ENCODE peak calls at places on chromosomes 6 and 20, in eight cellular contexts. V is IMR-90, K is transverse colon, O is GM12892, Q is K562, Z is ovary, B is NB4, H is upper lobe of left lung. T is an unnamed sample.
A peak's percentile ranks its signal among the peaks of the same experiment; 100 is the strongest.

GRCh38 chr6:158536891-158537798 is 22.7 kb upstream of the TMEM181 start:
- DNase-seq in Z (peak; percentile 75), V (no peak), H (peak; percentile 87), B (no peak), K (peak; percentile 19), Q (peak; percentile 66), O (no peak), T (no peak)

GRCh38 chr6:109238405-109238804 is 143.1 kb downstream of the CEP57L1 start:
- DNase-seq in K (no peak), V (no peak), O (no peak), B (no peak), Z (no peak), Q (no peak), H (no peak), T (no peak)

GRCh38 chr6:114272582-114272981 is 70.2 kb downstream of the HS3ST5 start:
- DNase-seq in K (no peak), V (no peak), H (no peak), B (no peak), Q (no peak), O (no peak), Z (no peak), T (no peak)

GRCh38 chr6:15551798-15552197 is 111.0 kb downstream of the DTNBP1 start:
- DNase-seq in Z (no peak), Q (peak; percentile 44), B (no peak), H (no peak), K (no peak), O (no peak), V (peak; percentile 13), T (no peak)

GRCh38 chr20:21156266-21156665 is 30.4 kb downstream of the KIZ start:
- DNase-seq in H (no peak), V (peak; percentile 77), B (no peak), Z (no peak), O (no peak), K (no peak), Q (no peak), T (no peak)

GRCh38 chr6:68572525-68572924 is 62.6 kb upstream of the ADGRB3 start:
- DNase-seq in Q (peak; percentile 83), K (no peak), B (peak; percentile 71), O (peak; percentile 1), Z (no peak), H (no peak), V (no peak), T (peak; percentile 20)

GRCh38 chr20:5835234-5835845 is 85.1 kb downstream of the SHLD1 start:
- DNase-seq in B (no peak), V (peak; percentile 62), Z (peak; percentile 46), Q (no peak), O (no peak), K (no peak), H (no peak), T (no peak)

GRCh38 chr6:139588734-139589418 is 214.4 kb upstream of the CITED2 start:
- DNase-seq in H (no peak), Z (no peak), Q (no peak), O (no peak), V (peak; percentile 94), K (no peak), B (no peak), T (no peak)

GRCh38 chr6:121436172-121436965 is 923 bp downstream of the GJA1 start:
- DNase-seq in H (peak; percentile 67), V (no peak), O (no peak), Q (no peak), K (no peak), Z (peak; percentile 46), B (peak; percentile 43), T (no peak)

GRCh38 chr6:141321486-141322347 is 811.0 kb upstream of the GJE1 start:
- DNase-seq in O (no peak), H (no peak), Z (no peak), B (no peak), Q (no peak), V (peak; percentile 40), K (no peak), T (no peak)

GRCh38 chr6:136952714-136953260 is 30.7 kb downstream of the SLC35D3 start:
- DNase-seq in K (no peak), O (no peak), Q (peak; percentile 23), H (no peak), V (no peak), B (no peak), Z (no peak), T (peak; percentile 10)

GRCh38 chr6:33427585-33428218 is 7.8 kb downstream of the SYNGAP1 start:
- DNase-seq in Z (peak; percentile 75), Q (peak; percentile 81), B (peak; percentile 47), K (peak; percentile 71), H (peak; percentile 93), V (no peak), O (peak; percentile 66), T (peak; percentile 84)

GRCh38 chr6:14542670-14543366 is 425.2 kb downstream of the CD83 start:
- DNase-seq in V (peak; percentile 96), Q (peak; percentile 40), H (no peak), Z (no peak), B (peak; percentile 52), K (no peak), O (no peak), T (no peak)

GRCh38 chr6:148342146-148343027 is at the start of gene SASH1:
- DNase-seq in H (peak; percentile 90), O (no peak), Z (peak; percentile 63), B (no peak), K (peak; percentile 71), Q (no peak), V (peak; percentile 77), T (no peak)

GRCh38 chr6:166490671-166491500 is 95.6 kb downstream of the RAMACL start:
- DNase-seq in H (no peak), Q (no peak), V (peak; percentile 86), O (no peak), Z (peak; percentile 38), B (no peak), K (peak; percentile 14), T (no peak)

DNA sequence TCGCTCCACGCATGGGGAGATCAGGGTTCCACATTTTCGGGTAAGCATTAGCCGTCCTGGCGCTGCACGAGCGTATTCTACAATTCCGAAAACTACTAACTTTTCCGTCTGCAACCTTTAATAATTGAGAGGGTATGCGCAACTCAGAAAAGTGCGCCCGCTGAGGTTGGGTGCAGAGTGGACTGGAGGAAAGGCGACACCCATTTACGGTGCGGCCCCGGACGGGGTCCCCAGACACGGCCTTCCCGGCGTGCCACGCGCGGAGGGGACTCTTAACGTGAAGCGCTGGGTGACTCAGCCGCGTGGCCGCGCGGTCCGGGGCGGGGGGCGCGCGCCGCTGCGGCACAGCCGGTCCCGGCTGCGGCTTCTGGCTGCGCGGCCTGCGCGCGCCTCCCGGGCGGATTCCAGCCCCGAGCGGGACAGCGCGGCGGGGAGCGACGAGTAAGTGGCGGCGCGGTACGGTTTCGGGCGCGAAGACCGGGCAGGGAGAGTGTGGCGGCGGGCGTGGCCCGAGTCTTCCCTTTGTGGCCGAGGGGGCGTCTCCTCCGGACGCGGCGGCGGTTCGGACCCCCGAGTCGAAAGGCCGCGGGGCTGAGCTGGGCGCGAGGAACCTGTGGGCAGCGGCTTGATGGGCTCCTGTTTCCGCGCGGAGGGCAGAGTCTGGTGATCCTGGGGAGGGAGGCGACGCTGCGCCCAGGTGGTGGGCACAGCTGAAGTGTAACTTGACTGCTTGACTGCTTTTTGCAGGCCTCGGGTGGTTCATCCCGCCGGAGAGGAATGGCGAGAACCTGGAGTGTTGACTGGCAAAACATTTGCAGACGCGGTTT is at the start of the genes KCTD20 and PXT1:
- DNase-seq in V (peak; percentile 88), K (peak; percentile 91), Q (peak; percentile 98), H (peak; percentile 98), Z (peak; percentile 91), O (peak; percentile 77), B (peak; percentile 95), T (peak; percentile 95)
- TF ChIP-seq POLR2A in V (peak; percentile 91), K (peak; percentile 69), Q (peak; percentile 96), H (peak; percentile 88), Z (peak; percentile 79), O (peak; percentile 88), B (peak; percentile 75), T (peak; percentile 97)

DNA sequence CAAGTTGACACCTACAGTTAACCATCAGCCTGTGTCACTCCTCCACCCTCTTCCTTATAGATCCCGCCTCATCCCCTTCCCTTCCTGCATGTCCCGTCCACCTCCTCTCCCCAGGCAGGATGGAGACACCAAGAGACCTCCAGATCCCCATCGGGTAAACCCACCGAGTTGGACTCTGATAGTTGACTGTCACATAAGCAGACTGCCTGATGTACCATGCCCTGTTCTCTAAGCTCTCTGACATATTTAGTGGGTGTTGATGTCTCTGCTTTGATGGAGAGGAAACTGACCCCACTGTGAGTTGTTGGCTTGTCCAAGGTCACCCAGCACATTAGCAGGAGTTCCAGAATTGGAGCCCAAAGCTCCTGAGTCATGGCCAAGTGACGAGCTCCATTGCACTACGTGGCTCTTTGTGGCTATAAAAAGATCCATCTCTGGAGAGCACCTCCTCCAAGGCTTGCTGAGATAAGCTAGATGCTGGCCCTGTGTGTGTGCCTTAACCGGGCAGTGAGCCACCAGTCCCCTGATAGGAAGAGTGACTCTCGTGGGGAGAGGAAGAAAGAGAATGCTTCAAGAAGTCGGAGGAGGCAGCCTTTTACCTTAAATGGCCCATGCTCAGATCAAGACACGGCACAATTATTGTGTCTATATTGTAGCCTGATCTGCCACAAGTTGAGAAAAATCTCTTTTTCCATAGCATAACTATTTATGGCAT is 236.0 kb upstream of the ECI2 start:
- DNase-seq in K (no peak), Z (no peak), B (no peak), H (no peak), V (peak; percentile 92), O (no peak), Q (peak; percentile 91), T (peak; percentile 52)
- TF ChIP-seq POLR2A in K (no peak), Z (no peak), B (no peak), H (no peak), V (peak; percentile 51), O (no peak), Q (no peak), T (no peak)

GRCh38 chr6:30344868-30345671 is at the start of gene RPP21:
- DNase-seq in V (peak; percentile 70), O (peak; percentile 96), B (peak; percentile 87), H (peak; percentile 97), Q (peak; percentile 94), Z (peak; percentile 89), K (peak; percentile 91), T (peak; percentile 84)
- TF ChIP-seq POLR2A in V (peak; percentile 85), O (peak; percentile 94), B (peak; percentile 77), H (peak; percentile 90), Q (peak; percentile 97), Z (peak; percentile 74), K (peak; percentile 88), T (peak; percentile 83)

GRCh38 chr20:63682384-63683139 is 13.9 kb upstream of the TNFRSF6B start:
- DNase-seq in O (no peak), K (peak; percentile 53), V (peak; percentile 98), Z (peak; percentile 62), H (peak; percentile 82), Q (no peak), B (peak; percentile 72), T (no peak)
- TF ChIP-seq POLR2A in O (no peak), K (no peak), V (no peak), Z (no peak), H (no peak), Q (no peak), B (no peak), T (no peak)